ENCODE peak calls at places on chromosome 3, in ten cellular contexts. E, D, K, Q, C, B, L, O, W and T are unnamed samples.

GRCh38 chr3:114929971-114930732 is 216.9 kb downstream of the ZBTB20 start:
- DNase-seq in E (no peak), D (no peak), K (no peak), Q (no peak), C (no peak), B (no peak), L (no peak), O (no peak), W (no peak), T (no peak)

GRCh38 chr3:36135863-36136262 is 244.4 kb upstream of the STAC start:
- DNase-seq in E (no peak), D (no peak), K (no peak), Q (no peak), C (no peak), B (no peak), L (no peak), O (no peak), W (no peak), T (no peak)

GRCh38 chr3:49476563-49476962 is 6.5 kb downstream of the DAG1 start:
- DNase-seq in E (no peak), D (no peak), K (peak), Q (no peak), C (no peak), B (peak), L (no peak), O (peak), W (no peak), T (peak)

GRCh38 chr3:182201769-182202168 is 490.0 kb downstream of the SOX2 start:
- DNase-seq in E (no peak), D (no peak), K (no peak), Q (no peak), C (no peak), B (no peak), L (no peak), O (no peak), W (no peak), T (peak)

GRCh38 chr3:118955914-118956556 is 78.6 kb downstream of the IGSF11 start:
- DNase-seq in E (no peak), D (no peak), K (no peak), Q (no peak), C (no peak), B (no peak), L (no peak), O (no peak), W (no peak), T (peak)

GRCh38 chr3:195078891-195079440 is 192.0 kb downstream of the XXYLT1 start:
- DNase-seq in E (no peak), D (no peak), K (no peak), Q (no peak), C (no peak), B (no peak), L (no peak), O (no peak), W (peak), T (no peak)

GRCh38 chr3:106824856-106825255 is 552.4 kb upstream of the CCDC54 start:
- DNase-seq in E (no peak), D (peak), K (peak), Q (no peak), C (peak), B (no peak), L (no peak), O (peak), W (no peak), T (peak)

GRCh38 chr3:9153763-9154601 is 95.5 kb downstream of the SRGAP3 start:
- DNase-seq in E (no peak), D (no peak), K (no peak), Q (peak), C (no peak), B (no peak), L (no peak), O (no peak), W (peak), T (no peak)

GRCh38 chr3:38334656-38335055 is 11.9 kb upstream of the XYLB start:
- DNase-seq in E (no peak), D (peak), K (no peak), Q (no peak), C (peak), B (no peak), L (no peak), O (no peak), W (no peak), T (no peak)

GRCh38 chr3:66539466-66539989 is 38.7 kb upstream of the LRIG1 start:
- DNase-seq in E (no peak), D (no peak), K (no peak), Q (no peak), C (no peak), B (no peak), L (no peak), O (no peak), W (no peak), T (no peak)

GRCh38 chr3:88742066-88742465 is 365.4 kb upstream of the EPHA3 start:
- DNase-seq in E (no peak), D (no peak), K (no peak), Q (no peak), C (no peak), B (no peak), L (no peak), O (no peak), W (no peak), T (no peak)

GRCh38 chr3:40173291-40173710 is 136.2 kb upstream of the EIF1B start:
- DNase-seq in E (no peak), D (no peak), K (no peak), Q (no peak), C (no peak), B (no peak), L (no peak), O (no peak), W (no peak), T (no peak)

GRCh38 chr3:15634671-15635661 is 33.4 kb downstream of the BTD start:
- DNase-seq in E (peak), D (no peak), K (no peak), Q (peak), C (peak), B (no peak), L (no peak), O (no peak), W (no peak), T (no peak)

GRCh38 chr3:46469680-46470357 is 5.1 kb upstream of the LTF start:
- DNase-seq in E (no peak), D (no peak), K (peak), Q (no peak), C (no peak), B (no peak), L (no peak), O (no peak), W (no peak), T (no peak)

GRCh38 chr3:61574854-61575253 is 13.5 kb downstream of the PTPRG start:
- DNase-seq in E (no peak), D (peak), K (peak), Q (peak), C (peak), B (no peak), L (no peak), O (no peak), W (no peak), T (peak)

GRCh38 chr3:124559650-124560405 is 170.4 kb upstream of the UMPS start:
- DNase-seq in E (peak), D (peak), K (peak), Q (peak), C (peak), B (no peak), L (peak), O (peak), W (peak), T (peak)

GRCh38 chr3:56758539-56758981 is 43.2 kb downstream of the ARHGEF3 start:
- DNase-seq in E (no peak), D (peak), K (peak), Q (peak), C (peak), B (peak), L (peak), O (peak), W (no peak), T (no peak)

GRCh38 chr3:10262027-10262426 is 13.8 kb downstream of the TATDN2 start:
- DNase-seq in E (no peak), D (no peak), K (no peak), Q (no peak), C (no peak), B (no peak), L (no peak), O (no peak), W (no peak), T (no peak)

GRCh38 chr3:138442433-138442832 is 8.0 kb downstream of the ESYT3 start:
- DNase-seq in E (no peak), D (no peak), K (peak), Q (no peak), C (peak), B (no peak), L (peak), O (no peak), W (no peak), T (no peak)

GRCh38 chr3:123818324-123818920 is 65.7 kb downstream of the MYLK start:
- DNase-seq in E (no peak), D (no peak), K (no peak), Q (no peak), C (peak), B (no peak), L (no peak), O (no peak), W (no peak), T (peak)

GRCh38 chr3:171620825-171621434 is 160.7 kb upstream of the TNIK start:
- DNase-seq in E (no peak), D (no peak), K (no peak), Q (no peak), C (peak), B (no peak), L (no peak), O (no peak), W (no peak), T (no peak)

GRCh38 chr3:197329382-197329781 is 31.0 kb upstream of the DLG1 start:
- DNase-seq in E (no peak), D (no peak), K (no peak), Q (no peak), C (no peak), B (no peak), L (no peak), O (no peak), W (no peak), T (no peak)

GRCh38 chr3:24363242-24363641 is 131.4 kb downstream of the THRB start:
- DNase-seq in E (no peak), D (no peak), K (peak), Q (no peak), C (no peak), B (no peak), L (no peak), O (no peak), W (no peak), T (no peak)

GRCh38 chr3:30752961-30753360 is 141.5 kb downstream of the GADL1 start:
- DNase-seq in E (peak), D (peak), K (peak), Q (no peak), C (peak), B (no peak), L (peak), O (no peak), W (no peak), T (no peak)

GRCh38 chr3:55467099-55467498 is 20.0 kb downstream of the WNT5A start:
- DNase-seq in E (no peak), D (no peak), K (no peak), Q (no peak), C (peak), B (no peak), L (no peak), O (no peak), W (no peak), T (no peak)

GRCh38 chr3:105359098-105359762 is 7.5 kb upstream of the ALCAM start:
- DNase-seq in E (no peak), D (no peak), K (peak), Q (no peak), C (peak), B (no peak), L (no peak), O (no peak), W (no peak), T (no peak)

GRCh38 chr3:172280406-172281051 is 167.7 kb downstream of the GHSR start:
- DNase-seq in E (no peak), D (peak), K (no peak), Q (no peak), C (peak), B (no peak), L (no peak), O (no peak), W (no peak), T (no peak)

GRCh38 chr3:134618986-134619615 is 31.7 kb downstream of the KY start:
- DNase-seq in E (no peak), D (no peak), K (no peak), Q (no peak), C (no peak), B (no peak), L (no peak), O (no peak), W (no peak), T (no peak)

GRCh38 chr3:10926831-10927521 is 65.6 kb upstream of the SLC6A1 start:
- DNase-seq in E (no peak), D (no peak), K (no peak), Q (no peak), C (no peak), B (no peak), L (no peak), O (no peak), W (no peak), T (no peak)

GRCh38 chr3:184380627-184381260 is 890 bp downstream of the CHRD start:
- DNase-seq in E (no peak), D (no peak), K (no peak), Q (no peak), C (no peak), B (no peak), L (no peak), O (no peak), W (no peak), T (no peak)

GRCh38 chr3:184382326-184383032 is 2.6 kb downstream of the CHRD start:
- DNase-seq in E (no peak), D (no peak), K (no peak), Q (no peak), C (no peak), B (no peak), L (no peak), O (no peak), W (no peak), T (no peak)

GRCh38 chr3:184380210-184380626 is 364 bp downstream of the CHRD start:
- DNase-seq in E (peak), D (no peak), K (no peak), Q (no peak), C (no peak), B (no peak), L (peak), O (no peak), W (peak), T (no peak)

GRCh38 chr3:184383033-184383740 is 3.3 kb downstream of the CHRD start:
- DNase-seq in E (no peak), D (no peak), K (no peak), Q (no peak), C (no peak), B (no peak), L (no peak), O (no peak), W (no peak), T (no peak)

DNA sequence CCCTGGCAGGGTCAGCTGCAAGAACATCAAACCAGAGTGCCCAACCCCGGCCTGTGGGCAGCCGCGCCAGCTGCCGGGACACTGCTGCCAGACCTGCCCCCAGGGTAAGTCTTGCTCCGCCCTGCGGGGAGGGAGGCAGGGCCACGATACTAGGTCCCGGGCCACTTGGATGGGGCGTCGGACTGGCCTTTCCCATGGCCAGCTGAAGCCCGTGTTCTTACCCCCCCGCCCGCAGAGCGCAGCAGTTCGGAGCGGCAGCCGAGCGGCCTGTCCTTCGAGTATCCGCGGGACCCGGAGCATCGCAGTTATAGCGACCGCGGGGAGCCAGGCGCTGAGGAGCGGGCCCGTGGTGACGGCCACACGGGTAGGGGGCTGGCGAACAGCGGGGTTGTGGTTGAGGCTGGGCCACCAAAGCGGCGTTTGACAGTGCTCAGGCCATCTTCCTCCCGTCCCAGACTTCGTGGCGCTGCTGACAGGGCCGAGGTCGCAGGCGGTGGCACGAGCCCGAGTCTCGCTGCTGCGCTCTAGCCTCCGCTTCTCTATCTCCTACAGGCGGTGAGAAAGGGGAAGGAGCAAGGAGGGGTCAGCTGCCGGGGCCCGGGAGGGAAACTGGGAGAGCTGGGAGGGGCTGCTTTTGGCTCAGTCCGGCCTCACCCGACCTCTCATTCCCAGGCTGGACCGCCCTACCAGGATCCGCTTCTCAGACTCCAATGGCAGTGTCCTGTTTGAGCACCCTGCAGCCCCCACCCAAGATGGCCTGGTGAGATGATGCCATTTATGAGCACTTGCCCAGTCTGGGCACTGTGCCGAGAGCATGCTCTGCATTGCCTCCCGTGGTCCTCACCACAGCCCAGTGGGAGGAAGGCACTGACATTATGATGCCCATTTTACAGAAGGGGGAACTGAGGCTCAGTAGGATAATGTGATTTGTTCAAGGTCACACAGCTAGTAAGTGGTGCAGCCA is 1.7 kb downstream of the CHRD start:
- DNase-seq in E (no peak), D (no peak), K (peak), Q (no peak), C (no peak), B (no peak), L (no peak), O (no peak), W (peak), T (no peak)
- H3K4me3 ChIP-seq in E (peak), D (no peak), K (no peak), Q (no peak), C (no peak), B (no peak), L (no peak), O (no peak), W (peak), T (no peak)

DNA sequence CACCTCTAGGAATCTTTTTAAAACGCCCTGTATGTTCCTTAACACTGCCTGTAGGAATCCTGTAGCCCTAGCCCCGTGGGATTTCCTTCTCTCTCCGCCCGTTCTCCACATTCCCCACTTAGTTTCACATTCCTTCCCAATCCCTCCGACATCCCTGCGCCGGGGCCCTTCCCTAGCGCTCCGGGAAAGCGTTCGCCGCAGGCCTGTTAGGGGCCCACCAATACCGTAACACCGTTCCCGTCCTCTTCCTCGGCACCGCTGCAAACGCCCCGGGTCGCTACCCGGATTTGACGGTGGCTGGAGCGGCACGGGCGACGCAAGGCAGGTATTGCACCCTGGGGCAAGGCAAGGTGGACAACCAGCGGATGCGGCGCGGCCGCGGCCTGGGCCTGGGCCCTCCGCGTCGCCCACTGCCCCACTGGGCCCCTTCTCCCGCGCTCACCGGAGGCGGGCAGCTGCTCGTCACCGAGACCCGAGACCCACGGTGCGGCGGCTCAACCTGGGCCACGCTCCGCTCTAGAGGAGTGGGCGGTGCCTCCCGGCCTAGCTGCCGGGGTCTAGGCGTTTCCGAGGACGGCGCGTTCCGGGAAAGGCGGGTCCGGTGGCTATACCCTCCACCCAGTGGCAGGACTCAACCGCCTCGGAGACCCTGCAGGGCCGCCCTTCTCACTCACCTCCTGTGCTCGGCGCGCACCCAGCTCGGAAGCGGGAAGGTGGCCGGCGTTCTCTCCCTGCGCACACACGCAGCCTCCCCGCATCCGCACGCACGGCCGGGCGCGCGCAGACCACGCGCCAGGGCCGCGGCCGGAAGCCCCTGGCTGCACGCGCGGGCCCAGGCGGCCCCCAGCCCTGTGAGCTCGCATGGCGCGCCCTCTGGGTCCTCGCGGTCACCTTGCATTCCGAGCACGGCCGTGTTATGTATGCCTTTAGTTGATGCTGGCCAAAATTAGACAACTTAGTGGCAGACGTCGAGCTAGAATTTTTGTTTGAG is at the start of gene B3GALNT1:
- DNase-seq in E (peak), D (peak), K (no peak), Q (peak), C (peak), B (no peak), L (peak), O (peak), W (peak), T (no peak)
- H3K4me3 ChIP-seq in E (peak), D (peak), K (no peak), Q (peak), C (peak), B (peak), L (peak), O (peak), W (peak), T (no peak)

DNA sequence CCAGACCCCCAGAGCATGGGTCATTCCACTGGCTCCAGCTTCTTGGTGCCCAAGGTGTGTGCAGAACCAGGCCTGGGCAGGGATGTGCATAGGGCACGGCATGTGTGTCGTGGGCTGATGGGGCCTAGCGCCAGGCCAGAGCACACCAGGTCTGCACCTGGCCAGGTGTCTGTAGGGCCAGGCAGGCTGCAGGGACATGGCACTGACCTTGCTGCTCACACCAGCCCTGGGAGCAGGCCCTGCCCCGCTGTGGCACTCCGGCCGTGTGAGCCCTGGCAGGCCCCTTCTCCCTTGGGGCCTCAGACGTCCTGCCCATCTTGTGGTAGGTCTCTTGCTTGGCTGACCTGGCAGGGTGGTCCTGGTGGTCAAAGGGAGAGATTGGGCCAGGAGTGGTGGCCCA is 84.3 kb upstream of the RPL32 start:
- DNase-seq in E (no peak), D (no peak), K (no peak), Q (no peak), C (no peak), B (no peak), L (no peak), O (no peak), W (no peak), T (no peak)
- H3K4me3 ChIP-seq in E (no peak), D (no peak), K (no peak), Q (no peak), C (no peak), B (no peak), L (no peak), O (no peak), W (no peak), T (no peak)

GRCh38 chr3:43689166-43689565 is 1.6 kb upstream of the ABHD5 start:
- DNase-seq in E (no peak), D (no peak), K (no peak), Q (no peak), C (no peak), B (no peak), L (no peak), O (no peak), W (no peak), T (no peak)
- H3K4me3 ChIP-seq in E (no peak), D (no peak), K (no peak), Q (no peak), C (no peak), B (no peak), L (no peak), O (no peak), W (no peak), T (no peak)

GRCh38 chr3:58210761-58211477 is at the start of gene DNASE1L3:
- DNase-seq in E (no peak), D (no peak), K (no peak), Q (no peak), C (no peak), B (no peak), L (no peak), O (no peak), W (no peak), T (no peak)
- H3K4me3 ChIP-seq in E (no peak), D (no peak), K (no peak), Q (no peak), C (no peak), B (no peak), L (no peak), O (no peak), W (no peak), T (no peak)